ENCODE peak calls at places on chromosomes 12 and 14, in eight cellular contexts. U is epithelial cell of prostate, N is GM23338, V is lung, O is PC-3, L is suprapubic skin, S is pancreas, T is PC-9. F is an unnamed sample.

GRCh38 chr14:21631084-21631483 is 3.7 kb downstream of the OR10G2 start:
- DNase-seq in S (no peak), O (peak; percentile 83), T (peak; percentile 86), V (no peak), U (peak; percentile 81), L (no peak), N (no peak), F (no peak)

GRCh38 chr14:62763951-62764350 is 281.3 kb downstream of the KCNH5 start:
- DNase-seq in V (no peak), O (no peak), S (no peak), T (no peak), U (no peak), L (no peak), N (no peak), F (no peak)

GRCh38 chr14:70084226-70084625 is 104.5 kb downstream of the SLC8A3 start:
- DNase-seq in S (no peak), O (no peak), V (no peak), N (no peak), U (no peak), T (no peak), L (no peak), F (no peak)

GRCh38 chr14:24911324-24912095 is 138.4 kb downstream of the STXBP6 start:
- DNase-seq in L (no peak), O (no peak), U (no peak), V (no peak), N (no peak), T (no peak), S (peak; percentile 33), F (no peak)

GRCh38 chr12:120056739-120057138 is 59.8 kb downstream of the RAB35 start:
- DNase-seq in N (no peak), T (no peak), U (no peak), V (no peak), O (no peak), S (no peak), L (no peak), F (no peak)

GRCh38 chr12:49295087-49296001 is at the start of gene PRPH:
- DNase-seq in U (no peak), N (peak; percentile 45), L (no peak), V (no peak), S (no peak), O (no peak), T (no peak), F (no peak)

GRCh38 chr12:132446535-132447326 is 43.2 kb upstream of the FBRSL1 start:
- DNase-seq in O (no peak), U (no peak), L (no peak), S (no peak), N (no peak), V (no peak), T (no peak), F (no peak)

GRCh38 chr14:62280366-62280765 is 518.1 kb downstream of the SNAPC1 start:
- DNase-seq in S (no peak), T (no peak), O (no peak), U (no peak), N (no peak), L (no peak), V (no peak), F (no peak)

GRCh38 chr14:31391977-31392503 is 28.3 kb downstream of the HEATR5A start:
- DNase-seq in V (no peak), L (no peak), T (no peak), N (no peak), O (no peak), S (no peak), U (no peak), F (no peak)

GRCh38 chr12:40693503-40693863 is 1.2 kb downstream of the CNTN1 start:
- DNase-seq in L (peak; percentile 80), U (no peak), O (no peak), N (peak; percentile 81), T (no peak), V (peak; percentile 31), S (no peak), F (no peak)

GRCh38 chr12:80241576-80242273 is 142.4 kb downstream of the OTOGL start:
- DNase-seq in N (no peak), T (no peak), L (no peak), U (no peak), V (no peak), O (peak; percentile 42), S (no peak), F (no peak)

GRCh38 chr14:61196792-61197191 is 84.3 kb downstream of the TMEM30B start:
- DNase-seq in S (no peak), O (peak; percentile 66), N (no peak), T (no peak), L (no peak), U (no peak), V (no peak), F (no peak)

GRCh38 chr12:8120072-8120713 is 3.2 kb upstream of the CLEC4A start:
- DNase-seq in U (no peak), T (no peak), S (no peak), L (no peak), O (no peak), V (no peak), N (peak; percentile 28), F (no peak)

GRCh38 chr12:45130881-45131281 is 80.0 kb upstream of the DBX2 start:
- DNase-seq in O (peak; percentile 86), S (no peak), N (peak; percentile 83), U (peak; percentile 60), V (no peak), T (peak; percentile 79), L (no peak), F (no peak)

GRCh38 chr14:101196795-101197590 is 293.5 kb upstream of the RTL1 start:
- DNase-seq in O (no peak), V (no peak), U (no peak), N (peak; percentile 60), T (no peak), L (peak; percentile 80), S (peak; percentile 4), F (no peak)

GRCh38 chr14:76065519-76065918 is 80.0 kb downstream of the IFT43 start:
- DNase-seq in O (no peak), L (no peak), S (no peak), V (no peak), N (no peak), U (no peak), T (no peak), F (no peak)

GRCh38 chr12:123940627-123940966 is 32.0 kb downstream of the CCDC92 start:
- DNase-seq in S (no peak), V (no peak), L (no peak), O (no peak), T (no peak), N (no peak), U (no peak), F (no peak)

GRCh38 chr14:69317780-69318179 is 57.8 kb downstream of the GALNT16 start:
- DNase-seq in T (no peak), V (no peak), S (peak; percentile 13), L (peak; percentile 78), O (no peak), N (no peak), U (no peak), F (no peak)

GRCh38 chr14:64081174-64081746 is 212.9 kb downstream of the ESR2 start:
- DNase-seq in U (peak; percentile 37), O (peak; percentile 44), S (no peak), N (no peak), L (no peak), T (no peak), V (no peak), F (no peak)

GRCh38 chr14:64088647-64088964 is 205.6 kb downstream of the ESR2 start:
- DNase-seq in U (no peak), L (no peak), S (no peak), V (no peak), N (no peak), O (peak; percentile 25), T (no peak), F (no peak)

GRCh38 chr14:64080452-64080851 is 213.7 kb downstream of the ESR2 start:
- DNase-seq in S (no peak), T (no peak), O (no peak), L (no peak), N (no peak), V (no peak), U (no peak), F (no peak)

GRCh38 chr14:64082837-64083236 is 211.3 kb downstream of the ESR2 start:
- DNase-seq in O (no peak), V (no peak), S (no peak), L (no peak), U (no peak), N (no peak), T (no peak), F (no peak)
- H3K27ac ChIP-seq in O (no peak overlapping the region), V (no peak overlapping the region), S (peak overlapping the region; percentile 24), L (no peak overlapping the region), U (no peak overlapping the region), N (peak overlapping the region; percentile 61), T (no peak overlapping the region), F (no peak overlapping the region)

DNA sequence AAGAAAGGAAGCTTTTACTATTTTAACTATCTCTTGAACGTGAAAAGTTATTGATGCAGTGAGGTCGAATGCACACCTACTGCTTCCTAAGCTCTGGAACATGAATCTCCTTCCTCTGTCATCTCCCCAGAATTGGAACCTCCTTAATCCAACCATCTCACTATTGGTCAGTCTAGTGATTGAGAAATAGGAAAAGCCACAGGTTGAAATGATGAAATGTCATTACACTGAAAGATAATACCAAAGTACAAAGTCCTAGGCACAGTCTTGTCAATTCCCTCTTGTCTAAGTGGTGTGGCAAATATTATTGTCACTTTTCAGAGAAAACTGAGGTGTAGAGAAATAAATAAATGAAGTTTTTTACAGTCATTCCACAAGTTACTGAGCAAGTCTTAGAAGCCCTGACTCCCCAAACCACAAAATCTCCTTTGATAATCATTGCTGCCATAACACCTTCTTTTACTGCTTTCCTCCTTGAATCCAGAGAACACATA is 19.5 kb upstream of the HIGD1C start:
- DNase-seq in N (no peak), L (no peak), O (no peak), V (no peak), U (no peak), S (no peak), T (no peak), F (no peak)
- H3K27ac ChIP-seq in N (peak overlapping the region; percentile 70), L (peak overlapping the region; percentile 56), O (no peak overlapping the region), V (no peak overlapping the region), U (no peak overlapping the region), S (no peak overlapping the region), T (no peak overlapping the region), F (no peak overlapping the region)

DNA sequence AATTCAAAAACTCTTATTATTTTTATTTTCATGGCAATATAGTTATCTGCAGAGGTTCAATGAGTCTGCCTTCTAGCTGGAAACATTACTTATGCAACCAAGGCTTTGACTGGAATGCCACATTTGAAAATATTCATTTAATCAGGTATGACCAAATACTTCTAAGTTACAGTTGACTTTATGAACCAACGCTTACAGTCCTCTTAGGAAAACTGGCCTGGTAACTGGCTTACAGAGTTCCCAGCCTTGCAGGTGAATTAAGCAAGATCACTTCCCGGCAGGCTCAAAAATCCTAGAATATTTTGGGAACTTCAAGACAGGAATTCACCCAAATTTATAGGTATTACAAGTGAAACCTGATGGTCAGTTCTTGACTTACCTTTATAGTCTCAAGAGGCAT is 12.3 kb downstream of the LRP6 start:
- DNase-seq in V (no peak), U (no peak), O (no peak), T (no peak), S (no peak), N (no peak), L (no peak), F (no peak)
- H3K27ac ChIP-seq in V (no peak overlapping the region), U (no peak overlapping the region), O (peak overlapping the region; percentile 8), T (no peak overlapping the region), S (no peak overlapping the region), N (peak overlapping the region; percentile 13), L (no peak overlapping the region), F (no peak overlapping the region)

DNA sequence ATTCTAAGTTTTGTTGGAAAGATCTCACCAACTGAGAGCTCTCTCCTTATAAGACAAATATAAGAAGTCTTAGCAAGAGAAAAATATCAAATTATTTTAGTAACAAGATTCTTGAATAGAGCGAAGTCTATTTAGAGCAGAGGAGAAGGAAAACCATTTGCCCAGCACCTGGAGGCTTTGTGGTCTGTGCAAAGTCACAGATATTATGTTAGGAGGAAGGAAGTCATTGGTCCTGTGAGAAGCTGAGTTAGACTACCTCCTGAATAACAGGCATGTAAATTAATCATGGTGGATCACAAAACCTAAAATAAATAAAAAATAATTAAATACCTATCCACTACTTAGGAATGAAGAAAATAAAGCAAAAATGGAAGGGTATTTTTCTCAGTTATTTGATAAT is 38.4 kb upstream of the ATXN7L3B start:
- DNase-seq in N (no peak), L (no peak), O (no peak), U (no peak), S (no peak), T (no peak), V (no peak), F (no peak)
- H3K27ac ChIP-seq in N (no peak overlapping the region), L (no peak overlapping the region), O (no peak overlapping the region), U (no peak overlapping the region), S (no peak overlapping the region), T (no peak overlapping the region), V (no peak overlapping the region), F (no peak overlapping the region)